ENCODE peak calls at places on chromosomes 5 and 9, in seven cellular contexts. H is AG10803, X is HT1080, Z is T-cell, A is T-helper 2 cell, V is H7, K is caudate nucleus. D is an unnamed sample.

GRCh38 chr5:97229196-97229595 is 46.1 kb upstream of the RIOK2 start:
- DNase-seq in H (no peak), V (no peak), X (no peak), K (no peak), Z (no peak), A (no peak), D (no peak)

GRCh38 chr5:54643679-54644078 is 126.1 kb downstream of the SNX18 start:
- DNase-seq in K (no peak), X (peak), Z (no peak), A (no peak), V (no peak), H (peak), D (no peak)

GRCh38 chr5:22852807-22853670 is at the start of gene CDH12:
- DNase-seq in Z (no peak), X (peak), A (no peak), K (peak), H (no peak), V (peak), D (peak)

GRCh38 chr5:37005252-37005651 is 128.7 kb downstream of the NIPBL start:
- DNase-seq in A (no peak), Z (no peak), K (no peak), V (no peak), H (peak), X (no peak), D (no peak)

GRCh38 chr5:31492824-31493223 is 39.1 kb downstream of the DROSHA start:
- DNase-seq in Z (no peak), K (no peak), H (no peak), A (no peak), V (peak), X (no peak), D (no peak)

GRCh38 chr5:135308752-135309151 is 90.3 kb downstream of the MACROH2A1 start:
- DNase-seq in K (no peak), V (no peak), A (no peak), X (peak), H (peak), Z (no peak), D (no peak)

GRCh38 chr9:100011062-100011681 is 87.6 kb downstream of the ERP44 start:
- DNase-seq in H (peak), Z (peak), K (no peak), V (peak), A (no peak), X (peak), D (no peak)

GRCh38 chr5:152956943-152957613 is 533.4 kb upstream of the GRIA1 start:
- DNase-seq in A (no peak), H (no peak), K (no peak), V (no peak), X (no peak), Z (no peak), D (no peak)

GRCh38 chr5:72179816-72180440 is 72.7 kb downstream of the MAP1B start:
- DNase-seq in Z (no peak), K (no peak), A (no peak), V (no peak), H (peak), X (no peak), D (peak)

GRCh38 chr5:94908889-94909480 is 290.5 kb downstream of the SLF1 start:
- DNase-seq in Z (no peak), A (no peak), K (no peak), X (peak), V (peak), H (peak), D (no peak)

GRCh38 chr9:75906531-75906930 is 16.1 kb downstream of the PCSK5 start:
- DNase-seq in Z (no peak), A (no peak), K (no peak), H (no peak), V (no peak), X (no peak), D (no peak)

GRCh38 chr5:158701406-158702177 is 398.1 kb downstream of the EBF1 start:
- DNase-seq in K (no peak), X (peak), A (no peak), V (no peak), H (peak), Z (no peak), D (no peak)

GRCh38 chr5:141680751-141681201 is 1.3 kb downstream of the ARAP3 start:
- DNase-seq in Z (no peak), H (no peak), K (no peak), V (peak), A (no peak), X (peak), D (no peak)

GRCh38 chr5:57659889-57660288 is 177.3 kb upstream of the ACTBL2 start:
- DNase-seq in V (no peak), K (no peak), Z (no peak), X (no peak), H (no peak), A (no peak), D (no peak)

GRCh38 chr5:178288373-178289368 is 56.1 kb upstream of the PHYKPL start:
- DNase-seq in X (no peak), Z (no peak), V (no peak), H (peak), A (no peak), K (no peak), D (no peak)

GRCh38 chr9:101737705-101738565 is 512 bp downstream of the GRIN3A start:
- DNase-seq in X (no peak), H (no peak), Z (no peak), A (no peak), K (no peak), V (peak), D (no peak)

GRCh38 chr9:81634915-81635516 is 54.3 kb downstream of the TLE1 start:
- DNase-seq in V (no peak), K (no peak), X (no peak), H (peak), Z (no peak), A (no peak), D (no peak)

GRCh38 chr9:649128-650074 is 192.1 kb upstream of the DMRT1 start:
- DNase-seq in Z (no peak), X (no peak), H (no peak), K (no peak), A (no peak), V (no peak), D (no peak)

GRCh38 chr5:124908603-124909451 is 162.4 kb upstream of the ZNF608 start:
- DNase-seq in A (no peak), Z (no peak), H (peak), X (no peak), K (no peak), V (no peak), D (no peak)

GRCh38 chr5:135993894-135994514 is 34.8 kb upstream of the TGFBI start:
- DNase-seq in A (no peak), K (no peak), X (peak), H (peak), Z (no peak), V (no peak), D (no peak)

GRCh38 chr5:149803641-149804468 is 73.7 kb downstream of the PPARGC1B start:
- DNase-seq in X (no peak), H (no peak), K (no peak), A (no peak), Z (no peak), V (no peak), D (no peak)

GRCh38 chr5:154813736-154814135 is 36.7 kb downstream of the FAXDC2 start:
- DNase-seq in A (no peak), X (no peak), K (no peak), Z (peak), V (no peak), H (no peak), D (no peak)

GRCh38 chr5:129996896-129997295 is 92.6 kb downstream of the CHSY3 start:
- DNase-seq in Z (no peak), H (peak), X (peak), A (no peak), K (no peak), V (no peak), D (no peak)

GRCh38 chr9:84862786-84863185 is 193.3 kb downstream of the NTRK2 start:
- DNase-seq in H (peak), Z (no peak), V (peak), A (no peak), K (no peak), X (peak), D (no peak)

GRCh38 chr9:122005597-122005996 is 87.5 kb downstream of the TTLL11 start:
- DNase-seq in Z (no peak), H (peak), K (no peak), V (no peak), X (peak), A (no peak), D (no peak)

GRCh38 chr9:89592963-89593775 is 11.6 kb upstream of the GADD45G start:
- DNase-seq in H (no peak), K (no peak), X (peak), A (no peak), V (peak), Z (no peak), D (no peak)

GRCh38 chr5:6686916-6687409 is 26.3 kb upstream of the TENT4A start:
- DNase-seq in K (no peak), A (no peak), X (peak), H (peak), Z (no peak), V (peak), D (no peak)

GRCh38 chr5:170211575-170212334 is 21.0 kb upstream of the C5orf58 start:
- DNase-seq in A (no peak), Z (no peak), V (no peak), X (no peak), K (no peak), H (no peak), D (no peak)

GRCh38 chr5:135436856-135437795 is 10.0 kb downstream of the DCANP1 start:
- DNase-seq in K (no peak), X (no peak), Z (no peak), H (no peak), A (no peak), V (peak), D (no peak)

GRCh38 chr9:82729991-82730390 is 333.0 kb downstream of the RASEF start:
- DNase-seq in H (no peak), K (no peak), A (no peak), X (no peak), Z (no peak), V (no peak), D (no peak)

GRCh38 chr5:159441441-159441840 is 111.2 kb upstream of the IL12B start:
- DNase-seq in X (peak), V (peak), K (no peak), Z (no peak), H (no peak), A (no peak), D (no peak)

GRCh38 chr9:87497604-87498045 is at the start of gene DAPK1:
- DNase-seq in K (peak), Z (no peak), X (no peak), H (no peak), V (peak), A (no peak), D (no peak)

GRCh38 chr9:101977614-101978210 is 239.3 kb upstream of the GRIN3A start:
- DNase-seq in X (peak), K (no peak), V (no peak), Z (no peak), H (peak), A (no peak), D (no peak)

GRCh38 chr5:141355641-141356040 is 820 bp downstream of the PCDHGA4 start:
- DNase-seq in K (no peak), Z (no peak), H (no peak), V (no peak), A (no peak), X (no peak), D (no peak)

GRCh38 chr9:75051285-75051684 is 23.2 kb upstream of the CARNMT1 start:
- DNase-seq in K (no peak), A (no peak), V (no peak), Z (no peak), H (no peak), X (no peak), D (no peak)

GRCh38 chr5:122300374-122300773 is 11.7 kb upstream of the SNCAIP start:
- DNase-seq in A (no peak), Z (no peak), K (no peak), V (no peak), H (no peak), X (no peak), D (no peak)

GRCh38 chr9:129111143-129111761 is at the start of gene PTPA:
- DNase-seq in V (peak), K (peak), H (peak), A (peak), Z (peak), X (peak), D (peak)

GRCh38 chr5:167947312-167947711 is 344.1 kb upstream of the WWC1 start:
- DNase-seq in X (no peak), Z (no peak), K (no peak), V (no peak), H (peak), A (no peak), D (no peak)

GRCh38 chr5:60652206-60652605 is 47.8 kb downstream of the DEPDC1B start:
- DNase-seq in Z (no peak), X (peak), H (peak), K (no peak), V (no peak), A (no peak), D (no peak)

GRCh38 chr5:25544652-25545249 is 900.0 kb upstream of the CDH10 start:
- DNase-seq in H (no peak), Z (no peak), K (no peak), X (peak), V (peak), A (no peak), D (no peak)

D was measured in amygdala.